ENCODE peak calls at places on chromosomes 7 and 10, in four cellular contexts. One of them, this sample, is unnamed.

GRCh38 chr10:3901370-3901769 is 116.4 kb upstream of the KLF6 start:
- DNase-seq in astrocyte: no peak
- DNase-seq in keratinocyte: no peak
- DNase-seq in H9: no peak
- DNase-seq in this sample: no peak

GRCh38 chr7:55545496-55545895 is 26.8 kb downstream of the VOPP1 start:
- DNase-seq in keratinocyte: peak; percentile 78
- DNase-seq in H9: no peak
- DNase-seq in astrocyte: peak; percentile 80
- DNase-seq in this sample: peak; percentile 78

GRCh38 chr10:31261502-31262311 is 57.3 kb upstream of the ZEB1 start:
- DNase-seq in H9: no peak
- DNase-seq in keratinocyte: no peak
- DNase-seq in astrocyte: peak; percentile 84
- DNase-seq in this sample: peak; percentile 89

GRCh38 chr7:138499340-138499739 is 39.3 kb downstream of the TRIM24 start:
- DNase-seq in keratinocyte: no peak
- DNase-seq in astrocyte: no peak
- DNase-seq in H9: no peak
- DNase-seq in this sample: no peak

GRCh38 chr7:54542920-54543539 is 855 bp downstream of the VSTM2A start:
- DNase-seq in H9: peak; percentile 64
- DNase-seq in astrocyte: peak; percentile 23
- DNase-seq in keratinocyte: no peak
- DNase-seq in this sample: peak; percentile 42

GRCh38 chr7:137882806-137883205 is 36.0 kb upstream of the DGKI start:
- DNase-seq in astrocyte: peak; percentile 70
- DNase-seq in H9: no peak
- DNase-seq in keratinocyte: no peak
- DNase-seq in this sample: peak; percentile 55

GRCh38 chr10:71713135-71714040 is 6.2 kb downstream of the C10orf105 start:
- DNase-seq in H9: no peak
- DNase-seq in astrocyte: peak; percentile 80
- DNase-seq in keratinocyte: peak; percentile 44
- DNase-seq in this sample: peak; percentile 98

GRCh38 chr7:16847381-16847860 is 34.4 kb downstream of the AGR3 start:
- DNase-seq in H9: no peak
- DNase-seq in keratinocyte: no peak
- DNase-seq in astrocyte: peak; percentile 64
- DNase-seq in this sample: no peak

GRCh38 chr10:43904301-43904700 is 255.6 kb upstream of the ZNF32 start:
- DNase-seq in keratinocyte: no peak
- DNase-seq in H9: peak; percentile 65
- DNase-seq in astrocyte: no peak
- DNase-seq in this sample: no peak

GRCh38 chr7:102024769-102025391 is 207.5 kb downstream of the CUX1 start:
- DNase-seq in astrocyte: no peak
- DNase-seq in H9: peak; percentile 52
- DNase-seq in keratinocyte: no peak
- DNase-seq in this sample: no peak

GRCh38 chr7:120218702-120219101 is 54.3 kb upstream of the KCND2 start:
- DNase-seq in keratinocyte: no peak
- DNase-seq in H9: no peak
- DNase-seq in astrocyte: no peak
- DNase-seq in this sample: peak; percentile 47

GRCh38 chr10:94403823-94404228 is 1.5 kb downstream of the TBC1D12 start:
- DNase-seq in keratinocyte: no peak
- DNase-seq in H9: no peak
- DNase-seq in astrocyte: no peak
- DNase-seq in this sample: peak; percentile 71

GRCh38 chr7:137157256-137157655 is 186.3 kb downstream of the PTN start:
- DNase-seq in astrocyte: no peak
- DNase-seq in keratinocyte: no peak
- DNase-seq in H9: no peak
- DNase-seq in this sample: no peak

GRCh38 chr7:44538798-44539668 is 2.1 kb downstream of the NPC1L1 start:
- DNase-seq in keratinocyte: no peak
- DNase-seq in astrocyte: no peak
- DNase-seq in H9: no peak
- DNase-seq in this sample: no peak

DNA sequence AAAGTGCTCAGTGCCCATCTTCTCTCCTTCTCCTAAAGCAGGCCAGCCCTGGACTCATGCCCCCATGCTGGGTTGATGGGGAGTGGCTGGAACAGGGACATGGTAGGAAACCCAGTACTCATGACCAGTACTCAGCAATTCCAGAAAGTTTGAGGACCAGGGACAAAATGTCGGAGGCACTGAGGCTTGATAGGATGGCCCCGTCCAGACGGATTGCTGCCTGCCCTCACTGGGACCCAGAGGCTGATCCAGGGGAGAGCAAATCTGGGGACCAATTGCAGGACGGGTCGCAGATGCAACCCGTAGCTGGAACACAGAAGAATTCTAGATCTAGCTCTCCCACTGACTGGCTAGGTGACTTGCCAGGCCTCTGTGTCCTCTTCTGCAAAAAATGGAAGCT is 5.1 kb downstream of the ZCCHC24 start:
- DNase-seq in astrocyte: no peak
- DNase-seq in keratinocyte: no peak
- DNase-seq in H9: no peak
- DNase-seq in this sample: no peak
- H3K9ac ChIP-seq in astrocyte: no peak overlapping the region
- H3K9ac ChIP-seq in keratinocyte: no peak overlapping the region
- H3K9ac ChIP-seq in H9: no peak overlapping the region
- H3K9ac ChIP-seq in this sample: peak overlapping the region; percentile 50

GRCh38 chr10:101042118-101042517 is 11.1 kb downstream of the SFXN3 start:
- DNase-seq in astrocyte: no peak
- DNase-seq in keratinocyte: no peak
- DNase-seq in H9: no peak
- DNase-seq in this sample: no peak
- H3K4me1 ChIP-seq in astrocyte: peaks cover 22% of the 10 kb centered on the region
- H3K4me1 ChIP-seq in keratinocyte: peaks cover 9% of the 10 kb centered on the region
- H3K4me1 ChIP-seq in H9: peaks cover 2% of the 10 kb centered on the region
- H3K4me1 ChIP-seq in this sample: peaks cover 13% of the 10 kb centered on the region

DNA sequence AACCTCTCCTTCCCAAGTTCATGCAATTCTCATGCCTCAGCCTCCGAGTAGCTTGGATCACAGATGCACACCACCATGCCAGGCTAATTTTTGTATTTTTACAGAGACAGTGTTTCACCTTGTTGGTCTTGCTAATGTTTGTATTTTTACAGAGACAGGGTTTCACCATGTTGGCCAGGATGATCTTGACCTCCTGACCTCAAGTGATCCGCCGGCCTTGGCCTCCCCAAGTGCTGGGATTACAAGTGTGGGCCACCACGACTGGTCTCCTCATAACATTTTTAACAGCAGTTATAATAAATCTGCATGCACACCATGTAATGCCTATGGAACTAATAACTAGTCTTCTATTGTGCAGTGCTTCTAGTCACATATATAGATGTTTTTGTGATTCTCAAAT is 123.8 kb upstream of the VKORC1L1 start:
- DNase-seq in astrocyte: no peak
- DNase-seq in H9: no peak
- DNase-seq in keratinocyte: no peak
- DNase-seq in this sample: no peak
- H3K4me2 ChIP-seq in astrocyte: no peak overlapping the region
- H3K4me2 ChIP-seq in H9: no peak overlapping the region
- H3K4me2 ChIP-seq in keratinocyte: no peak overlapping the region
- H3K4me2 ChIP-seq in this sample: no peak overlapping the region

GRCh38 chr7:79453266-79453557 is 255 bp downstream of the MAGI2 start:
- DNase-seq in astrocyte: no peak
- DNase-seq in H9: no peak
- DNase-seq in keratinocyte: no peak
- DNase-seq in this sample: no peak
- H3K9ac ChIP-seq in astrocyte: peak overlapping the region; percentile 89
- H3K9ac ChIP-seq in H9: no peak overlapping the region
- H3K9ac ChIP-seq in keratinocyte: peak overlapping the region; percentile 82
- H3K9ac ChIP-seq in this sample: peak overlapping the region; percentile 93

This sample was measured in GM23248.